ENCODE peak calls at places on chromosomes 12 and 14, in six cellular contexts. One of them, this sample, is unnamed.

GRCh38 chr12:40561395-40561966 is 130.8 kb upstream of the CNTN1 start:
- DNase-seq in lung: no peak
- DNase-seq in mesothelial cell of epicardium: no peak
- DNase-seq in left ventricle myocardium inferior: no peak
- DNase-seq in AG04450: no peak
- DNase-seq in IMR-90: no peak
- DNase-seq in this sample: no peak

GRCh38 chr12:50404307-50404706 is 3.6 kb downstream of the LARP4 start:
- DNase-seq in AG04450: no peak
- DNase-seq in IMR-90: no peak
- DNase-seq in left ventricle myocardium inferior: no peak
- DNase-seq in lung: no peak
- DNase-seq in mesothelial cell of epicardium: no peak
- DNase-seq in this sample: no peak

GRCh38 chr12:101697930-101698781 is 716 bp downstream of the CHPT1 start:
- DNase-seq in left ventricle myocardium inferior: peak
- DNase-seq in IMR-90: peak
- DNase-seq in lung: peak
- DNase-seq in mesothelial cell of epicardium: no peak
- DNase-seq in AG04450: no peak
- DNase-seq in this sample: no peak

GRCh38 chr14:24513009-24513408 is 4.9 kb upstream of the CMA1 start:
- DNase-seq in IMR-90: no peak
- DNase-seq in mesothelial cell of epicardium: no peak
- DNase-seq in lung: no peak
- DNase-seq in AG04450: no peak
- DNase-seq in left ventricle myocardium inferior: no peak
- DNase-seq in this sample: no peak

GRCh38 chr12:44511289-44511688 is 364.8 kb downstream of the NELL2 start:
- DNase-seq in mesothelial cell of epicardium: no peak
- DNase-seq in IMR-90: no peak
- DNase-seq in AG04450: no peak
- DNase-seq in lung: no peak
- DNase-seq in left ventricle myocardium inferior: no peak
- DNase-seq in this sample: no peak

GRCh38 chr14:85438613-85439012 is 91.3 kb upstream of the FLRT2 start:
- DNase-seq in IMR-90: no peak
- DNase-seq in lung: no peak
- DNase-seq in left ventricle myocardium inferior: no peak
- DNase-seq in AG04450: no peak
- DNase-seq in mesothelial cell of epicardium: no peak
- DNase-seq in this sample: no peak

GRCh38 chr14:72638021-72638420 is 255.9 kb downstream of the DPF3 start:
- DNase-seq in mesothelial cell of epicardium: no peak
- DNase-seq in IMR-90: peak
- DNase-seq in lung: no peak
- DNase-seq in AG04450: peak
- DNase-seq in left ventricle myocardium inferior: no peak
- DNase-seq in this sample: no peak

GRCh38 chr12:50538178-50538577 is 33.4 kb downstream of the DIP2B start:
- DNase-seq in lung: no peak
- DNase-seq in mesothelial cell of epicardium: no peak
- DNase-seq in left ventricle myocardium inferior: no peak
- DNase-seq in IMR-90: no peak
- DNase-seq in AG04450: no peak
- DNase-seq in this sample: no peak

GRCh38 chr12:19804737-19805136 is 365.4 kb downstream of the AEBP2 start:
- DNase-seq in IMR-90: no peak
- DNase-seq in left ventricle myocardium inferior: no peak
- DNase-seq in mesothelial cell of epicardium: no peak
- DNase-seq in lung: no peak
- DNase-seq in AG04450: no peak
- DNase-seq in this sample: no peak

GRCh38 chr12:119115296-119115905 is 63.3 kb upstream of the HSPB8 start:
- DNase-seq in lung: peak
- DNase-seq in AG04450: peak
- DNase-seq in left ventricle myocardium inferior: no peak
- DNase-seq in mesothelial cell of epicardium: peak
- DNase-seq in IMR-90: peak
- DNase-seq in this sample: no peak

GRCh38 chr14:99946652-99947489 is 118.4 kb upstream of the EVL start:
- DNase-seq in mesothelial cell of epicardium: peak
- DNase-seq in IMR-90: no peak
- DNase-seq in AG04450: no peak
- DNase-seq in lung: no peak
- DNase-seq in left ventricle myocardium inferior: no peak
- DNase-seq in this sample: no peak

GRCh38 chr14:77707355-77707723 is 484 bp downstream of the ALKBH1 start:
- DNase-seq in mesothelial cell of epicardium: peak
- DNase-seq in lung: no peak
- DNase-seq in IMR-90: peak
- DNase-seq in AG04450: peak
- DNase-seq in left ventricle myocardium inferior: no peak
- DNase-seq in this sample: no peak

GRCh38 chr14:89826581-89826980 is 127.9 kb downstream of the EFCAB11 start:
- DNase-seq in lung: no peak
- DNase-seq in left ventricle myocardium inferior: no peak
- DNase-seq in mesothelial cell of epicardium: no peak
- DNase-seq in AG04450: no peak
- DNase-seq in IMR-90: peak
- DNase-seq in this sample: no peak

GRCh38 chr14:35347323-35348043 is 55.3 kb downstream of the PSMA6 start:
- DNase-seq in mesothelial cell of epicardium: no peak
- DNase-seq in IMR-90: no peak
- DNase-seq in left ventricle myocardium inferior: no peak
- DNase-seq in lung: no peak
- DNase-seq in AG04450: no peak
- DNase-seq in this sample: no peak

GRCh38 chr12:93122089-93122488 is 193.0 kb upstream of the EEA1 start:
- DNase-seq in lung: no peak
- DNase-seq in AG04450: no peak
- DNase-seq in mesothelial cell of epicardium: no peak
- DNase-seq in left ventricle myocardium inferior: no peak
- DNase-seq in IMR-90: peak
- DNase-seq in this sample: no peak

GRCh38 chr12:49058366-49059062 is 2.1 kb downstream of the KMT2D start:
- DNase-seq in lung: no peak
- DNase-seq in AG04450: no peak
- DNase-seq in IMR-90: no peak
- DNase-seq in left ventricle myocardium inferior: no peak
- DNase-seq in mesothelial cell of epicardium: no peak
- DNase-seq in this sample: no peak

GRCh38 chr12:49059385-49060232 is 985 bp downstream of the KMT2D start:
- DNase-seq in mesothelial cell of epicardium: peak
- DNase-seq in left ventricle myocardium inferior: no peak
- DNase-seq in IMR-90: no peak
- DNase-seq in lung: no peak
- DNase-seq in AG04450: no peak
- DNase-seq in this sample: no peak

GRCh38 chr12:49059063-49059384 is 1.6 kb downstream of the KMT2D start:
- DNase-seq in AG04450: no peak
- DNase-seq in lung: no peak
- DNase-seq in left ventricle myocardium inferior: no peak
- DNase-seq in IMR-90: no peak
- DNase-seq in mesothelial cell of epicardium: no peak
- DNase-seq in this sample: no peak

GRCh38 chr12:49061157-49061650 is 610 bp upstream of the KMT2D start:
- DNase-seq in lung: no peak
- DNase-seq in AG04450: no peak
- DNase-seq in IMR-90: no peak
- DNase-seq in left ventricle myocardium inferior: no peak
- DNase-seq in mesothelial cell of epicardium: no peak
- DNase-seq in this sample: no peak

DNA sequence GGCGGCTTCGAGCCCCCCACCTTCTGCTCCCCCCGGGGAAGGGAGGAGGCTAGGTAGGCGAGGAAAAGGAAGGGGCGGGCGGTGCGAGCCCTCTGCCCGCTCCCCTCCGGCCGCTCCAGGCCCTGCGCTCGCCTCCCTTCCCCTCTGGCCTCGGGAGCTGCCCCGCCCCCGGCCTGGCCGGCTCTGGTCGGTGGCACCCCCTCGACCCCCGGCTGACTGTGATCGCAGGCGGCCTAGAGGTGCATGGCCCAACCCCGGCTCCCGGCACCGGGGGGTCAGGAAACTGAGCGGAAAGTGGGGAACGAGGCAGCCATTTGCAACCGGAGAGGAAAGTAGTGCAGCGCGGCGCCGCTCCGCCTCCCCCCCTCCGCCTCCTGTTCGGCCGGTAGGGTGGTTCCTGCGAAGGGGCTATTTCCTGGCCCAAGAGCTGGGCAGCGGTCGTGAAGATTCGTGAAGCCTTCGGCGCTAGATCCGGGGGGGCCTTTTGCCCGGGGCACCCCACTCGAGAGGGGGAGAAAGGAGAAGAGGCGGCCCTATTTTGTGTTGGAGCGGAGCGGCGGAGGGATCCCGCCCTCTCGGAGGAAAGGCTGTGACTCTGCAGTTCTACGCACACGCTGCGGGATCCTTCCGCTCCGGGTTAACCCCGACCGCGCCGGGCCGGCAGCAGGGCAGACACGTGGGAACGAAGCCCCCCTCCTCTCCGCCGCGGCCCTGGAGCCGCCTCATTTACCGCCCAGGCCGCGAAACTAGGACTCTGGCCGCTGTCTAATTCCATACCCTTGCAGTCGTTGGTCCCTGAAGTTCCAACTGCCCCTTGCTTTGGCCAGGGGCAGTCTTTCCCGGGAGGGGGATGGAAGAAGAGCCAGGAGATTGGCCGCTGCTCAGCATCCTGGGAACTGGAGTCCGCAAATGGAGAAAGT is at the start of gene KMT2D:
- DNase-seq in IMR-90: peak
- DNase-seq in mesothelial cell of epicardium: peak
- DNase-seq in lung: peak
- DNase-seq in left ventricle myocardium inferior: peak
- DNase-seq in AG04450: peak
- DNase-seq in this sample: peak
- TF ChIP-seq CTCF in IMR-90: peak
- TF ChIP-seq CTCF in mesothelial cell of epicardium: no peak
- TF ChIP-seq CTCF in lung: no peak
- TF ChIP-seq CTCF in left ventricle myocardium inferior: peak
- TF ChIP-seq CTCF in AG04450: peak
- TF ChIP-seq CTCF in this sample: peak

DNA sequence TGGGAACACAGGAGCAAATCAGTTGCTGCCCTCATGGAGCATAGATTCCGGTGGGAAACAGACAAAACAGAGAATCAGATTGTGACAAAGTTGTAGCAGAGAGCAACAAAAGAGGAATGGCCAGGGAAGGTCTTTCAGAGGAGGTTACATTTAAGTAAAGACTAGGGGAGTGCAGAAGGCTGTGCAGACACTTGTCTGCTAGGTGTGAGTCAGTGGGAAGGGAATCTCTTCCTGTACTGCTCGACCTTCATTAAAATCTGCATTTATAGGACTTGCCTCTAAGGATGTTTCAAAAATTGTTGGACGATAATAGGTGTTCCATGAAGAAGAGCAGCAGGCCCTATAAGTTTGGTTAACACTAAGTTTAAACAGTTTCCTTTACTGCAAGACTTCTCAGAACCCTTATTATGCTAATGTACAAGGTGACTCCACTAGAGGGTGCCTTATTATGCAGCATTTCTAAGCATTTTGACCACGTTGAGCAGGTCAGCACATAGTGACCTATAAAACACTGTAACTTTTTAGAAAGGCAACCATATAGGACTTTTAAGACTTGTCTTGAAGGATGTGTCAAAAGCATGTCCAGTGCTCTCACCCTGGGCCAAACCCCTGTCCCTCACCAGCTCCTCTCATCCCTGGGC is 91.8 kb upstream of the RIC8B start:
- DNase-seq in AG04450: no peak
- DNase-seq in left ventricle myocardium inferior: no peak
- DNase-seq in IMR-90: peak
- DNase-seq in mesothelial cell of epicardium: no peak
- DNase-seq in lung: peak
- DNase-seq in this sample: peak
- TF ChIP-seq CTCF in AG04450: peak
- TF ChIP-seq CTCF in left ventricle myocardium inferior: peak
- TF ChIP-seq CTCF in IMR-90: peak
- TF ChIP-seq CTCF in mesothelial cell of epicardium: no peak
- TF ChIP-seq CTCF in lung: no peak
- TF ChIP-seq CTCF in this sample: peak

GRCh38 chr12:116640320-116640719 is 81.1 kb downstream of the MAP1LC3B2 start:
- DNase-seq in left ventricle myocardium inferior: no peak
- DNase-seq in AG04450: no peak
- DNase-seq in mesothelial cell of epicardium: no peak
- DNase-seq in IMR-90: no peak
- DNase-seq in lung: no peak
- DNase-seq in this sample: no peak
- TF ChIP-seq CTCF in left ventricle myocardium inferior: no peak
- TF ChIP-seq CTCF in AG04450: no peak
- TF ChIP-seq CTCF in mesothelial cell of epicardium: no peak
- TF ChIP-seq CTCF in IMR-90: no peak
- TF ChIP-seq CTCF in lung: no peak
- TF ChIP-seq CTCF in this sample: no peak

GRCh38 chr14:96583605-96584041 is 81.4 kb downstream of the PAPOLA start:
- DNase-seq in IMR-90: no peak
- DNase-seq in lung: peak
- DNase-seq in mesothelial cell of epicardium: no peak
- DNase-seq in AG04450: no peak
- DNase-seq in left ventricle myocardium inferior: no peak
- DNase-seq in this sample: no peak

GRCh38 chr14:96584907-96585671 is 82.9 kb downstream of the PAPOLA start:
- DNase-seq in IMR-90: no peak
- DNase-seq in left ventricle myocardium inferior: no peak
- DNase-seq in mesothelial cell of epicardium: no peak
- DNase-seq in lung: no peak
- DNase-seq in AG04450: no peak
- DNase-seq in this sample: no peak

GRCh38 chr14:96585672-96586013 is 83.5 kb downstream of the PAPOLA start:
- DNase-seq in left ventricle myocardium inferior: no peak
- DNase-seq in mesothelial cell of epicardium: no peak
- DNase-seq in IMR-90: no peak
- DNase-seq in AG04450: no peak
- DNase-seq in lung: no peak
- DNase-seq in this sample: no peak

GRCh38 chr14:96582995-96583394 is 80.8 kb downstream of the PAPOLA start:
- DNase-seq in AG04450: no peak
- DNase-seq in left ventricle myocardium inferior: no peak
- DNase-seq in mesothelial cell of epicardium: no peak
- DNase-seq in lung: no peak
- DNase-seq in IMR-90: no peak
- DNase-seq in this sample: no peak

DNA sequence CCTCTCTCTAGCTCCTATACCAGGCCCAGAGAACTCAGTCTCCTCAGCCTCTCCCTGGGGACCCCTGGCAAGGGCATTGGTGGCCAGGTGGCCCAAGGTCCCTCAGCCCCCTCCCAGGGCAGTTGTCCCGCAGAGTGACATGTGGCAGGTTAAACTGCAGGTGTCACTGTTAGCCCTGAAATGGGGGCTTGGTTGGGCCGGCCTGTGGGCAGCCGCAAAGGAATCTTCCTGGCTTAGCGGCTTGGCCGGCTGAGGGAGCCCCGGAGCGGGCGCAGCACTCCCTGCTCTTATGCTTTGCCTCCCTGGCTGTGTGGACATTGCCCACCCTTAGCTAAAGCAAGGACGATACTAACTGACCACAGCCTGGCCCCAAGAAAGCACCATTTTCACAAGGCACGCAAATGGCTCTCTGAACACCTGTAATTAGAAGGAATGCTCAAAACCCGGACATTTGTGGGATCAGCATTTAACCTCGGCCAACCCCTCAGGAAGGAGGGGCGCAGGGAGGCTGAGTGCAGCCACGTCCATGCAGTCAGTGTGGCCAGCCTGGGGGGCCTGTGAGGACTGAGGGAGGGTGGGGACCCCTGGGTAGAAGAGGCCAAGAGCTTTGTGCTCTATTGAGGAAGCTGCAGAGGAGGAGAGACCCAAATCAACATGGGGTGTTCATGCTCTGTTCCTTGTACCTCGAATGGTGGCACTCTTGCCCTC is 82.2 kb downstream of the PAPOLA start:
- DNase-seq in lung: peak
- DNase-seq in mesothelial cell of epicardium: peak
- DNase-seq in left ventricle myocardium inferior: no peak
- DNase-seq in IMR-90: no peak
- DNase-seq in AG04450: no peak
- DNase-seq in this sample: no peak
- TF ChIP-seq CTCF in lung: peak
- TF ChIP-seq CTCF in mesothelial cell of epicardium: peak
- TF ChIP-seq CTCF in left ventricle myocardium inferior: peak
- TF ChIP-seq CTCF in IMR-90: no peak
- TF ChIP-seq CTCF in AG04450: peak
- TF ChIP-seq CTCF in this sample: peak